ENCODE peak calls at places on chromosomes 5 and 9, in eight cellular contexts. H is cardiac muscle cell; A is ovary; D is suprapubic skin; O is tibial artery; K is CD8-positive, alpha-beta T cell; G is fibroblast of lung; Y is hepatocyte. E is an unnamed sample.

GRCh38 chr9:98164912-98165311 is 27.5 kb downstream of the CORO2A start:
- DNase-seq in A (no peak), Y (no peak), G (no peak), K (no peak), H (no peak), O (no peak), D (no peak), E (no peak)

GRCh38 chr9:108050894-108051293 is 561.3 kb upstream of the KLF4 start:
- DNase-seq in A (no peak), O (no peak), D (no peak), Y (no peak), H (no peak), G (no peak), K (no peak), E (no peak)

GRCh38 chr5:69212022-69212421 is 22.6 kb downstream of the CENPH start:
- DNase-seq in G (no peak), K (no peak), Y (no peak), H (no peak), A (no peak), O (no peak), D (no peak), E (no peak)

GRCh38 chr5:68504306-68504705 is 288.8 kb downstream of the PIK3R1 start:
- DNase-seq in O (no peak), K (no peak), A (no peak), Y (no peak), G (no peak), D (no peak), H (no peak), E (no peak)

GRCh38 chr5:84113246-84114118 is 271.2 kb downstream of the EDIL3 start:
- DNase-seq in D (no peak), Y (no peak), K (no peak), H (no peak), O (no peak), G (peak), A (no peak), E (no peak)

GRCh38 chr9:113599647-113600476 is 136.3 kb downstream of the RGS3 start:
- DNase-seq in O (no peak), H (no peak), K (no peak), Y (peak), A (no peak), G (peak), D (no peak), E (peak)

GRCh38 chr5:157748740-157749461 is 5.4 kb downstream of the LSM11 start:
- DNase-seq in O (no peak), G (peak), Y (peak), D (no peak), H (no peak), A (no peak), K (no peak), E (peak)

GRCh38 chr9:112671256-112671655 is 46.7 kb downstream of the INIP start:
- DNase-seq in Y (no peak), A (no peak), K (no peak), G (no peak), O (no peak), H (no peak), D (no peak), E (no peak)

GRCh38 chr9:99491408-99492259 is 269.6 kb downstream of the SEC61B start:
- DNase-seq in Y (no peak), O (no peak), D (no peak), A (no peak), K (no peak), H (no peak), G (peak), E (no peak)

GRCh38 chr9:121699271-121700164 is 48.1 kb downstream of the DAB2IP start:
- DNase-seq in K (peak), G (peak), D (no peak), A (peak), Y (peak), O (peak), H (no peak), E (no peak)

GRCh38 chr5:37896159-37896558 is 56.3 kb upstream of the GDNF start:
- DNase-seq in Y (no peak), D (no peak), O (no peak), A (no peak), H (no peak), G (no peak), K (no peak), E (no peak)

GRCh38 chr9:35618325-35618727 is at the start of gene CD72:
- DNase-seq in H (no peak), D (no peak), K (no peak), Y (no peak), G (no peak), O (no peak), A (no peak), E (no peak)

GRCh38 chr5:177194278-177194677 is 60.7 kb downstream of the NSD1 start:
- DNase-seq in O (peak), Y (peak), K (no peak), G (peak), D (no peak), A (no peak), H (peak), E (peak)

GRCh38 chr5:41347569-41347968 is 134.2 kb upstream of the C6 start:
- DNase-seq in O (no peak), A (no peak), Y (no peak), G (no peak), K (no peak), D (no peak), H (no peak), E (no peak)

GRCh38 chr9:136546697-136547481 is 1.0 kb upstream of the NOTCH1 start:
- DNase-seq in Y (peak), K (peak), O (peak), H (peak), D (peak), A (peak), G (peak), E (peak)

GRCh38 chr9:35649431-35650340 is 1.0 kb downstream of the SIT1 start:
- DNase-seq in G (no peak), O (peak), A (peak), Y (no peak), K (peak), D (no peak), H (no peak), E (no peak)

GRCh38 chr9:107848598-107848997 is 359.0 kb upstream of the KLF4 start:
- DNase-seq in D (no peak), K (no peak), G (no peak), Y (no peak), H (no peak), A (no peak), O (no peak), E (no peak)

GRCh38 chr5:150618188-150618587 is 22.3 kb upstream of the SYNPO start:
- DNase-seq in H (no peak), A (peak), O (no peak), D (no peak), Y (no peak), K (no peak), G (peak), E (no peak)

GRCh38 chr9:129143461-129143927 is 32.3 kb downstream of the PTPA start:
- DNase-seq in A (peak), O (peak), H (peak), Y (peak), D (no peak), K (no peak), G (peak), E (no peak)

GRCh38 chr5:66100851-66101250 is 43.2 kb upstream of the SREK1 start:
- DNase-seq in H (no peak), K (no peak), D (no peak), Y (no peak), G (no peak), A (no peak), O (no peak), E (no peak)

GRCh38 chr5:142179776-142180387 is 71.3 kb downstream of the NDFIP1 start:
- DNase-seq in Y (no peak), H (no peak), K (no peak), G (no peak), D (peak), O (no peak), A (no peak), E (peak)

GRCh38 chr5:157917909-157918809 is 59.2 kb upstream of the CLINT1 start:
- DNase-seq in D (no peak), Y (peak), G (peak), H (peak), K (peak), A (peak), O (peak), E (peak)

GRCh38 chr5:58615931-58616330 is 33.1 kb downstream of the RAB3C start:
- DNase-seq in Y (no peak), G (no peak), O (no peak), H (no peak), K (no peak), A (no peak), D (no peak), E (no peak)

GRCh38 chr5:132883261-132883834 is 9.9 kb downstream of the LEAP2 start:
- DNase-seq in G (peak), H (peak), Y (peak), O (peak), K (peak), D (no peak), A (no peak), E (peak)

GRCh38 chr5:58773744-58774441 is 191.0 kb downstream of the RAB3C start:
- DNase-seq in O (no peak), G (no peak), Y (no peak), A (peak), D (no peak), K (no peak), H (no peak), E (no peak)

GRCh38 chr9:90107021-90107771 is 502.4 kb downstream of the GADD45G start:
- DNase-seq in K (no peak), A (peak), Y (peak), O (no peak), H (no peak), G (peak), D (no peak), E (peak)

GRCh38 chr5:132251220-132251725 is 6.2 kb upstream of the PDLIM4 start:
- DNase-seq in G (peak), O (no peak), Y (no peak), D (peak), K (no peak), H (no peak), A (peak), E (no peak)

GRCh38 chr5:375921-376871 is 54.7 kb downstream of the AHRR start:
- DNase-seq in Y (no peak), G (no peak), D (peak), H (no peak), A (no peak), K (peak), O (no peak), E (no peak)

GRCh38 chr5:124234022-124234899 is 512.2 kb downstream of the ZNF608 start:
- DNase-seq in D (no peak), O (no peak), H (peak), K (no peak), Y (no peak), A (no peak), G (peak), E (no peak)

GRCh38 chr9:113578877-113579269 is 115.3 kb downstream of the RGS3 start:
- DNase-seq in D (no peak), Y (peak), A (no peak), G (peak), H (no peak), O (peak), K (peak), E (peak)

GRCh38 chr9:105881654-105882349 is 187.5 kb downstream of the TMEM38B start:
- DNase-seq in A (peak), D (no peak), O (peak), G (peak), Y (peak), K (peak), H (peak), E (peak)

GRCh38 chr5:76811214-76811613 is 7.6 kb upstream of the F2RL1 start:
- DNase-seq in Y (no peak), A (no peak), K (no peak), H (no peak), G (peak), D (no peak), O (no peak), E (peak)

GRCh38 chr5:140225396-140225795 is 50.4 kb downstream of the CYSTM1 start:
- DNase-seq in A (no peak), K (no peak), D (no peak), H (no peak), O (no peak), Y (no peak), G (no peak), E (no peak)

GRCh38 chr5:140228364-140228837 is 53.4 kb downstream of the CYSTM1 start:
- DNase-seq in A (no peak), D (no peak), Y (no peak), K (no peak), G (no peak), H (no peak), O (no peak), E (no peak)

GRCh38 chr5:140224658-140225057 is 49.7 kb downstream of the CYSTM1 start:
- DNase-seq in A (no peak), H (no peak), O (no peak), G (no peak), Y (no peak), K (no peak), D (no peak), E (no peak)

GRCh38 chr5:140223567-140223966 is 48.6 kb downstream of the CYSTM1 start:
- DNase-seq in O (no peak), Y (no peak), D (no peak), A (no peak), H (peak), K (no peak), G (no peak), E (no peak)

DNA sequence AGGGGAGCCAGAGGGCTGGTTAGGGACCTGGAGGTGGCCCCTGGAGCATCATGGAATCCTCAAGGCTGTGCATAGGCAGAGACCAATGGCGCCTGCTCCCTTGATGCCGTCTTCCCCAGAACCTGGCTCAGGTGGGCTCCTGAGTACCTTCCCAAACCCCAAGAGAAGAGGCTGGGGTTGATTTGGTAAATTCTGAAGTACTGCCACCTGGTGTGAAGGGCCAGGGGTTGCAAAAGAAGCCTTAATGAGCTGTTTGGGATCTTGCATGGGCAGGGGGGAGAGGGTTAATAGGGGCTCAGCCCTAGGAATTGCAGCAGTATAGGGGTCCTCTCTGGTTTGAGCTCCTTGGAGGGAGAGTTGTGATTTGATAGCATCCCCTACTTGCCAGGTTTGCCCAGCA is 52.1 kb downstream of the CYSTM1 start:
- DNase-seq in A (no peak), D (no peak), Y (no peak), K (no peak), O (no peak), H (no peak), G (no peak), E (no peak)
- TF ChIP-seq CTCF in A (no peak), D (no peak), Y (no peak), K (no peak), O (no peak), H (no peak), G (no peak), E (no peak)

GRCh38 chr9:33255006-33255405 is 9.5 kb downstream of the BAG1 start:
- DNase-seq in A (no peak), H (no peak), Y (no peak), G (no peak), K (no peak), O (no peak), D (no peak), E (no peak)

GRCh38 chr9:33254211-33254610 is 10.3 kb downstream of the BAG1 start:
- DNase-seq in H (no peak), O (no peak), D (no peak), K (no peak), Y (no peak), A (no peak), G (no peak), E (no peak)

GRCh38 chr9:33255471-33255870 is 9.0 kb downstream of the BAG1 start:
- DNase-seq in A (no peak), G (no peak), D (no peak), H (no peak), O (no peak), K (no peak), Y (no peak), E (no peak)

GRCh38 chr9:33257276-33257675 is 7.2 kb downstream of the BAG1 start:
- DNase-seq in H (no peak), G (no peak), A (no peak), K (no peak), Y (no peak), D (no peak), O (no peak), E (no peak)

DNA sequence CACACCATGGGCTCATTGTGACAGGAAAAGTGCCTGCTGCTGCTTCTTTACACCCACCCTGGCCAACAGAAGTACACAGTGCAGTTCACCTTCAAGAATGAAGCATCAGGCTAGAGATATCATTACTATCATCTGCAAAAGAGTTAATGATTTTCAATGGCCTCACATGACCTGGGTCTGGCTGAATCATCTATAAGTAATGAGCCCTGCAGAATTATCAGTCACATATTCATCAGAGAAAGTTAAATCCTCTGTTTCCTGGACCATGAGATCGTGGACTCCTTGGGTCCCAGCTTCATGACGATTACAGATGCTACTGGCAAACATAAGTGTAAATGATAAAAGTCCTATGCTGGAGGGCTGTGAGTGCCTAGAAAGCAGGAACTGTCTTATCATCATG is 8.3 kb downstream of the BAG1 start:
- DNase-seq in O (no peak), G (no peak), K (no peak), H (no peak), D (no peak), Y (no peak), A (no peak), E (no peak)
- H3K27ac ChIP-seq in O (no peak), G (no peak), K (no peak), H (no peak), D (no peak), Y (no peak), A (no peak), E (no peak)

DNA sequence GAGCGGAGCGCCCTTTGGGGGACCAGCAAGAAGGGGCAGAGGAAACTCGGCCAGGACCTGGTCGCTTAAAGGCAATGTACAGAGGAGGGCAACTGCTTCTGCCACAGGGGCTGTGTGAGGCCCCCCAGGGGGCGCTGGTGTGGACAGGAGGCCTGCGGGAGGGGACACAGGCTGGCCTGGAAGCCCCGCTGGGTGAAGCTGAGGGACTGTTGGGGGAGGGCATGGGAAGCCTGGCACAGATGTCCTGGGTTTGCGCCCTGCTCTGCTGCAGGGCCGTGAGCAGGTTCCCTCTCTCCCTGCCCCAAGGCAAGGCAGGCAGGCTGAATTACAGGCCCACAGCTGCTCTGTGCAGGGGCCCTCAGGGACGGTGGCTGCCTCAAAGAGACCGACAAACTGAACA is 5.4 kb downstream of the MED22 start:
- DNase-seq in A (no peak), D (no peak), G (no peak), O (no peak), K (no peak), Y (no peak), H (no peak), E (no peak)
- TF ChIP-seq CTCF in A (no peak), D (no peak), G (no peak), O (no peak), K (no peak), Y (no peak), H (no peak), E (no peak)

DNA sequence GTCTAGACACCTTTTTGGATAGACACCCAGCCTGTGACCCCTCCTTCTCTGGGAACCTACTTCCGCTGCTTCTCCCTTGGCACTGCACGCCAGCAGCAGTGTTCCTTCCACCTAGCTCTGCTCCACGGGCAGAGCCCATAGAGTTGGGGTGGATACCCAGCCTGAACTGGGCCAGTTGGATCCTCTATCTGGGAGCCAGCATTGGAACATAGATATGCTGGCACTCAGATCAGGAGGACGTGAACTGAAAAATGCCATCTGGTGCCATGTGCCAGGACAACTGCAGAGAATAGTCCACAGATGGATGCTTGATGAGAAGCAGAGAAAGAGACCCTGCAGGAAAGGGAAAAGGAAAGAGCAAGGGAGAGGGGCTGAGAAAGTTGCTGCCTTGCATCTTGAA is 39.3 kb downstream of the ANGPTL2 start:
- DNase-seq in O (no peak), A (no peak), D (no peak), Y (no peak), K (no peak), H (no peak), G (no peak), E (no peak)
- H3K27ac ChIP-seq in O (no peak), A (no peak), D (no peak), Y (no peak), K (no peak), H (no peak), G (no peak), E (no peak)